ENCODE peak calls at places on chromosomes 16 and 17, in five cellular contexts. T, X, M, C and Z are unnamed samples.
A peak's percentile ranks its signal among the peaks of the same experiment; 100 is the strongest.

GRCh38 chr17:39194089-39194984 is 3.1 kb downstream of the CACNB1 start:
- DNase-seq in T (no peak), X (no peak), M (peak; percentile 88), C (peak; percentile 80), Z (no peak)

GRCh38 chr16:12225816-12226480 is 249.4 kb downstream of the SNX29 start:
- DNase-seq in T (no peak), X (no peak), M (no peak), C (no peak), Z (no peak)

GRCh38 chr17:48990882-48991357 is 6.3 kb upstream of the IGF2BP1 start:
- DNase-seq in T (no peak), X (no peak), M (no peak), C (no peak), Z (no peak)

GRCh38 chr16:56115817-56116576 is 75.3 kb upstream of the GNAO1 start:
- DNase-seq in T (no peak), X (no peak), M (no peak), C (no peak), Z (no peak)

GRCh38 chr16:79628501-79628975 is 28.0 kb upstream of the MAF start:
- DNase-seq in T (peak; percentile 15), X (peak; percentile 88), M (no peak), C (no peak), Z (peak; percentile 87)

GRCh38 chr17:9115446-9116265 is 94.3 kb downstream of the NTN1 start:
- DNase-seq in T (no peak), X (no peak), M (peak; percentile 33), C (peak; percentile 81), Z (peak; percentile 88)

GRCh38 chr17:28384281-28385036 is 13.0 kb downstream of the SARM1 start:
- DNase-seq in T (peak; percentile 80), X (no peak), M (peak; percentile 42), C (peak; percentile 63), Z (peak; percentile 80)

GRCh38 chr16:69618307-69618706 is 52.5 kb downstream of the NFAT5 start:
- DNase-seq in T (no peak), X (no peak), M (no peak), C (no peak), Z (no peak)

GRCh38 chr16:84266451-84266850 is 26.6 kb upstream of the KCNG4 start:
- DNase-seq in T (no peak), X (peak; percentile 62), M (peak; percentile 79), C (peak; percentile 61), Z (peak; percentile 55)

GRCh38 chr16:58652741-58653140 is 23.1 kb upstream of the CNOT1 start:
- DNase-seq in T (no peak), X (no peak), M (no peak), C (no peak), Z (no peak)

GRCh38 chr16:86462334-86463084 is 47.8 kb upstream of the FOXF1 start:
- DNase-seq in T (no peak), X (no peak), M (no peak), C (no peak), Z (no peak)

GRCh38 chr16:61413026-61413425 is 623.2 kb downstream of the CDH8 start:
- DNase-seq in T (no peak), X (no peak), M (no peak), C (no peak), Z (no peak)

GRCh38 chr16:21097151-21097550 is 53.5 kb downstream of the DNAH3 start:
- DNase-seq in T (no peak), X (no peak), M (no peak), C (no peak), Z (no peak)

DNA sequence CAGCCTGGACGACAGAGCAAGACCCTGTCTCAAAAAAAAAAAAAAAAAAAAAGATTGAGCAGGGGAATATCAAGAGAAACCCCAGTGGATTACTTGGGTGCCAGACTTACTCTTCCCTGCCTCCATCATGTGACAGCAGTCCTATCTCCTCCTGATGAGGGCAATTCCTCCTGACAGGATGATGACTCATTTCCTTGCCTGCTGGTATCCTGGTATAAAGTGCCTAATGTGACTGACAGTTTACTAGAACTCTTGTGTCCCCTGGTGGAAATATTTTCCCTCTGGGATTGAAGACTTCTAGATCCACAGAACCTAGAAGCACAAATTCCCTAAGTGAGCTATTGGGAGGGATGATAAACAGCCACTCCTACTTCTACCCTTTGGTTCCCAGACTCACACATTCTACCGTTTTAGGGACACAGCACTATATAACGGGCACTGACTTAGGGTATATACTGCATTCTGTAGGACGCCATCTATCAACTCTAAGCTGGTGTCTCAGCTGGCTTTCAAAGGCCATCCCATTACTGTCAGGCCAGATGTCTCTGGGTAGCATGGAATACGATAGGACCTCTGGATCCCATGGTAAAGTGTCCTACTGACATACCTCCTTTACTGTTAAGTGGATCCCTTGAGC is 114.6 kb upstream of the MED13 start:
- DNase-seq in T (no peak), X (peak; percentile 87), M (no peak), C (no peak), Z (no peak)
- TF ChIP-seq CTCF in T (no peak), X (peak; percentile 31), M (no peak), C (no peak), Z (no peak)

GRCh38 chr17:67994827-67995567 is 1.3 kb downstream of the C17orf58 start:
- DNase-seq in T (no peak), X (peak; percentile 72), M (no peak), C (no peak), Z (no peak)

GRCh38 chr17:67992541-67993152 is 3.6 kb downstream of the C17orf58 start:
- DNase-seq in T (no peak), X (no peak), M (no peak), C (peak; percentile 29), Z (no peak)

GRCh38 chr17:67993998-67994361 is 2.3 kb downstream of the C17orf58 start:
- DNase-seq in T (peak; percentile 38), X (peak; percentile 16), M (no peak), C (peak; percentile 52), Z (no peak)

GRCh38 chr17:67995568-67996191 is 589 bp downstream of the C17orf58 start:
- DNase-seq in T (peak; percentile 37), X (peak; percentile 11), M (no peak), C (peak; percentile 47), Z (peak; percentile 38)

GRCh38 chr17:67993153-67993997 is 2.9 kb downstream of the C17orf58 start:
- DNase-seq in T (peak; percentile 89), X (peak; percentile 68), M (peak; percentile 60), C (peak; percentile 94), Z (peak; percentile 70)
- TF ChIP-seq CTCF in T (no peak), X (no peak), M (peak; percentile 23), C (peak; percentile 19), Z (no peak)

GRCh38 chr17:44205962-44206824 is 6.5 kb upstream of the ATXN7L3 start:
- DNase-seq in T (no peak), X (no peak), M (no peak), C (no peak), Z (peak; percentile 35)
- TF ChIP-seq CTCF in T (no peak), X (no peak), M (no peak), C (no peak), Z (peak; percentile 11)

GRCh38 chr16:30758988-30759461 is 2.8 kb downstream of the CFAP119 start:
- DNase-seq in T (no peak), X (no peak), M (no peak), C (no peak), Z (no peak)

GRCh38 chr16:30753596-30753995 is 5.4 kb downstream of the PHKG2 start:
- DNase-seq in T (no peak), X (no peak), M (no peak), C (no peak), Z (no peak)

GRCh38 chr16:30756781-30757100 is 5.1 kb downstream of the CFAP119 start:
- DNase-seq in T (no peak), X (no peak), M (no peak), C (no peak), Z (no peak)

GRCh38 chr16:30757316-30757715 is 4.5 kb downstream of the CFAP119 start:
- DNase-seq in T (no peak), X (no peak), M (no peak), C (no peak), Z (no peak)

GRCh38 chr16:30755955-30756780 is 5.7 kb downstream of the CFAP119 start:
- DNase-seq in T (no peak), X (no peak), M (no peak), C (no peak), Z (no peak)
- TF ChIP-seq CTCF in T (no peak), X (no peak), M (no peak), C (no peak), Z (no peak)

DNA sequence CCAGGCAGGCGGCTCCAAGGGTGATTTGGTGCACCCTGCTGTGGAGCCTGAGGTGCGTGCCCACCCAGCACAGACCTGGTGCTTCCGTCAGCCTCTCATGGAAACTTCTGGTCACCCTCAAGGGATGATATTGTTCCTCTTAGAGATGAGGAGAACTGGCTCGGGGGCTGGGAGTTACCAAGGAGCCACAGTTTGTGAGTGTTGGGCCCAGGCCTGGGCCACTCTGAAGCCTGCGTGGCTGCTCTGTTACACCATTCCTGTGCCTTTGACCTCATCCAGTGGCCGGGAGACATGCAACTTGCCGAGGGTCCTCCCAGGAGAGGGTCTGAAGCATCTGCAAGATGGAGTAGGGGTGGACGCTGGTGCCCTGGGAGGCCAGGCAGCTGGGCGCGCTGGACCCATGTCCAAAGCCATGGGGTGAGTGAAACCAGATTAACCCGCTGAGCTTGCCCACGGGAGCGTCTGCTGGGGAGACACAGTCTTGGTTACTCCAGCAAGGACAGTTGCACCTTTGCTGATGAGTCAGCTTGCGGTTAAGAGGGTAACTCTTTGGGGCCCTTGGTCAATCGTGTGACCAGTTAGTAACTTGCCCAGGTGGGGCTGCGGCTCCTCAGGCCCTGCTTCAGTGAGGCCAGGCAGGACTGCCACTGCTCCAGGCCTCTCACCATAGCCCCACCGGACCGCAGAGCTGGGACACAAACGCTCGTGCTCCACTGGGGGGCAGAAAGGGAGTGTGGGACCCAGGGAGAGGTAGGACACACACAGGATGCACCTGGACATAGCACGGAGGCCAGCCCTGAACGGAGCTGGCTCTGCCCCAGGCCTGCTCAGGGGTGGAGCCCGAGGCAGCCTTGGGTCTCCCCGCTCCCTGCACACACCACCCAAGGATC is 7.5 kb downstream of the C16orf90 start:
- DNase-seq in T (no peak), X (no peak), M (no peak), C (no peak), Z (no peak)
- TF ChIP-seq CTCF in T (no peak), X (no peak), M (no peak), C (no peak), Z (no peak)

GRCh38 chr16:71421911-71422310 is 19.9 kb downstream of the TLE7 start:
- DNase-seq in T (peak; percentile 59), X (peak; percentile 35), M (no peak), C (no peak), Z (peak; percentile 69)
- TF ChIP-seq CTCF in T (peak; percentile 56), X (no peak), M (no peak), C (no peak), Z (peak; percentile 65)

GRCh38 chr16:46789499-46790414 is 41.2 kb downstream of the C16orf87 start:
- DNase-seq in T (peak; percentile 87), X (peak; percentile 63), M (peak; percentile 59), C (peak; percentile 87), Z (peak; percentile 82)
- TF ChIP-seq CTCF in T (no peak), X (no peak), M (no peak), C (no peak), Z (no peak)